ENCODE peak calls at places on chromosomes 5 and 9, in seven cellular contexts. P, L, J, Z, R, K and S are unnamed samples.

GRCh38 chr5:110458313-110458712 is 268.2 kb downstream of the TMEM232 start:
- DNase-seq in R (no peak), L (no peak), K (no peak), Z (no peak), P (no peak), J (no peak), S (no peak)

GRCh38 chr5:1297243-1297642 is 2.4 kb upstream of the TERT start:
- DNase-seq in R (no peak), Z (no peak), K (no peak), P (no peak), L (no peak), J (no peak), S (no peak)

GRCh38 chr9:34443976-34444375 is 14.4 kb downstream of the FAM219A start:
- DNase-seq in J (no peak), K (no peak), Z (no peak), L (no peak), R (no peak), P (no peak), S (no peak)

GRCh38 chr5:55907927-55908326 is 56.8 kb downstream of the IL31RA start:
- DNase-seq in L (no peak), J (no peak), P (no peak), K (no peak), Z (no peak), R (no peak), S (no peak)

GRCh38 chr5:35096209-35096608 is 48.5 kb upstream of the AGXT2 start:
- DNase-seq in Z (no peak), R (no peak), K (no peak), P (no peak), L (no peak), J (no peak), S (no peak)

GRCh38 chr5:146018461-146019375 is 82.3 kb downstream of the SH3RF2 start:
- DNase-seq in L (no peak), Z (no peak), R (no peak), J (no peak), K (no peak), P (no peak), S (no peak)

GRCh38 chr9:12818431-12819000 is 43.7 kb downstream of the LURAP1L start:
- DNase-seq in L (no peak), R (no peak), P (no peak), K (no peak), J (no peak), Z (no peak), S (no peak)

GRCh38 chr5:96432245-96433065 is 593 bp downstream of the PCSK1 start:
- DNase-seq in L (no peak), K (no peak), P (peak; percentile 13), Z (no peak), J (no peak), R (no peak), S (peak; percentile 55)

GRCh38 chr5:65970481-65971367 is 44.3 kb downstream of the ERBIN start:
- DNase-seq in L (no peak), P (no peak), R (no peak), K (no peak), J (no peak), Z (no peak), S (no peak)

GRCh38 chr9:103999375-104000062 is 94.6 kb upstream of the SMC2 start:
- DNase-seq in K (no peak), J (no peak), L (no peak), Z (peak; percentile 4), R (no peak), P (no peak), S (no peak)

GRCh38 chr5:142587354-142587965 is 98.4 kb downstream of the FGF1 start:
- DNase-seq in P (peak; percentile 39), K (no peak), L (peak; percentile 12), J (no peak), R (peak; percentile 15), Z (peak; percentile 38), S (peak; percentile 53)

GRCh38 chr9:91532325-91532724 is 108.7 kb upstream of the NFIL3 start:
- DNase-seq in Z (no peak), K (no peak), L (no peak), P (no peak), R (no peak), J (no peak), S (no peak)

GRCh38 chr9:116998305-116998704 is 311.2 kb downstream of the TRIM32 start:
- DNase-seq in Z (no peak), L (no peak), P (no peak), K (no peak), J (no peak), R (no peak), S (peak; percentile 37)

GRCh38 chr5:154753792-154754191 is 1.4 kb upstream of the LARP1 start:
- DNase-seq in L (no peak), R (no peak), J (no peak), K (no peak), P (peak; percentile 33), Z (peak; percentile 27), S (no peak)

GRCh38 chr9:88583901-88584596 is 49.1 kb downstream of the NXNL2 start:
- DNase-seq in Z (no peak), K (no peak), L (no peak), R (no peak), P (no peak), J (no peak), S (no peak)

GRCh38 chr9:132150256-132150655 is 11.6 kb upstream of the NTNG2 start:
- DNase-seq in Z (no peak), P (no peak), J (no peak), R (no peak), K (no peak), L (no peak), S (no peak)

GRCh38 chr9:8571648-8572047 is 772.1 kb upstream of the DMAC1 start:
- DNase-seq in R (no peak), K (no peak), P (no peak), Z (no peak), J (no peak), L (no peak), S (no peak)

GRCh38 chr9:8572209-8572608 is 772.6 kb upstream of the DMAC1 start:
- DNase-seq in P (no peak), K (no peak), Z (no peak), J (no peak), L (no peak), R (no peak), S (no peak)

GRCh38 chr9:8569832-8570231 is 770.3 kb upstream of the DMAC1 start:
- DNase-seq in P (no peak), K (no peak), L (no peak), Z (no peak), R (no peak), J (no peak), S (no peak)

GRCh38 chr9:8567963-8568579 is 768.5 kb upstream of the DMAC1 start:
- DNase-seq in J (no peak), P (no peak), R (no peak), L (no peak), Z (no peak), K (no peak), S (no peak)

GRCh38 chr9:8570776-8571175 is 771.2 kb upstream of the DMAC1 start:
- DNase-seq in R (no peak), Z (no peak), L (no peak), K (no peak), P (no peak), J (no peak), S (no peak)
- TF ChIP-seq SP1 in R (no peak), Z (no peak), L (no peak), K (no peak), P (no peak), J (no peak), S (no peak)

DNA sequence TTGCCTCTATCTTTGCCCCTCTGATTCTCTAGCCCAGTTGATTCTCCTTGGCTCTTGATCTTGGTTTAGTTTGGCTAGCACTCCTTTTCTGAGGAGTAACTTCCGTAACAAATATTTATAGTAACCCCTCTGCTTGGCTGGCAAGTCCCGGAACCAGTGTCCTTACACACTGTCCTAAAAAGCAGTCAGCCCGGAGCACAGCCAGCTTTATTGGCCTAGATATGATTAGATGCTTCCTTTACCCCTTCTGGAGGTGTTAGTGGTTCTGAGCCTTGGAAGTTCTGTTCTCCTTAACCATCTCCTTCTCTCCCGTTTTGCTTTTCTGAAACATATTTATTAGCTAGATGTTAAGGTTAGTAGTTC is 17.0 kb upstream of the MSMP start:
- DNase-seq in P (no peak), J (no peak), R (no peak), K (no peak), Z (no peak), L (no peak), S (no peak)
- TF ChIP-seq SP1 in P (no peak), J (no peak), R (no peak), K (no peak), Z (no peak), L (no peak), S (no peak)

GRCh38 chr9:19174127-19174921 is 47.0 kb upstream of the PLIN2 start:
- DNase-seq in P (peak; percentile 70), K (peak; percentile 64), Z (peak; percentile 44), L (peak; percentile 34), J (no peak), R (peak; percentile 79), S (peak; percentile 30)
- TF ChIP-seq SP1 in P (no peak), K (no peak), Z (no peak), L (no peak), J (no peak), R (no peak), S (no peak)

GRCh38 chr9:124242331-124243194 is 15.2 kb upstream of the NEK6 start:
- DNase-seq in P (no peak), R (no peak), K (no peak), L (no peak), J (no peak), Z (no peak), S (peak; percentile 63)
- TF ChIP-seq SP1 in P (no peak), R (no peak), K (no peak), L (no peak), J (no peak), Z (no peak), S (no peak)

GRCh38 chr5:135625961-135626360 is 47.2 kb upstream of the CXCL14 start:
- DNase-seq in J (no peak), R (no peak), K (no peak), P (no peak), Z (no peak), L (no peak), S (no peak)
- TF ChIP-seq SP1 in J (no peak), R (no peak), K (no peak), P (no peak), Z (no peak), L (no peak), S (no peak)

DNA sequence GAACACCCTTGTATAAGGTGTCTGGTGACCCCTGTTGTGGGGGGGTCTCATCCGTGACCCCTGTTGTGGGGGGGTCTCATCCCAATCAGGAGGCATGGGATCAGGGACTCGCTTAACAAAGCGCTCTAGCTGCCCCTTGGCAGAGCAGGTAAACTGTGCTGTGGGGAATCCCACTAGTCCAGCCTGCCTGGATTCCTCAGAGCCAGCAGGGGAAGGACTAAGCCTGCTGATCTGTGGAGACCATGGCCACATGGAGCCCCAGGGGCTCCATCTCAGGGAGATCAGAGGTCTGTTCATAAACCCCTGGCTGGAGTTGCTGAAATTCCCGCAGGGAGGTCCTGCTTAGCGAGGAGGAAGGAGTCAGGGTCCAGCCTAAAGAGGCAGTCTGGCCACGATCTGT is 45.8 kb upstream of the TXNDC8 start:
- DNase-seq in L (no peak), Z (no peak), K (no peak), P (no peak), R (no peak), J (no peak), S (no peak)
- TF ChIP-seq SP1 in L (no peak), Z (no peak), K (no peak), P (no peak), R (no peak), J (no peak), S (no peak)

GRCh38 chr9:108162664-108163063 is 673.1 kb upstream of the KLF4 start:
- DNase-seq in J (no peak), Z (no peak), L (no peak), R (no peak), P (no peak), K (no peak), S (no peak)
- TF ChIP-seq SP1 in J (no peak), Z (no peak), L (no peak), R (no peak), P (no peak), K (no peak), S (no peak)

GRCh38 chr9:85524531-85524930 is 217.2 kb downstream of the AGTPBP1 start:
- DNase-seq in L (no peak), J (no peak), R (no peak), Z (no peak), K (no peak), P (no peak), S (no peak)
- TF ChIP-seq SP1 in L (no peak), J (no peak), R (no peak), Z (no peak), K (no peak), P (no peak), S (no peak)